ENCODE peak calls at places on chromosomes 5 and 9, in five cellular contexts. T, Z, E, M and D are unnamed samples.

GRCh38 chr5:151562019-151562707 is 29.0 kb downstream of the FAT2 start:
- DNase-seq in T (no peak), Z (no peak), E (no peak), M (no peak), D (peak; percentile 52)

GRCh38 chr5:156103116-156103860 is 223.7 kb upstream of the SGCD start:
- DNase-seq in T (no peak), Z (no peak), E (no peak), M (no peak), D (no peak)

GRCh38 chr5:154159343-154159742 is 31.2 kb upstream of the GALNT10 start:
- DNase-seq in T (peak; percentile 15), Z (no peak), E (no peak), M (no peak), D (peak; percentile 5)

GRCh38 chr9:113456235-113456634 is 7.3 kb upstream of the RGS3 start:
- DNase-seq in T (no peak), Z (no peak), E (no peak), M (no peak), D (no peak)

GRCh38 chr5:84255318-84255717 is 129.4 kb downstream of the EDIL3 start:
- DNase-seq in T (peak; percentile 31), Z (no peak), E (no peak), M (no peak), D (no peak)

GRCh38 chr9:111632695-111633388 is 1.7 kb downstream of the DNAJC25 start:
- DNase-seq in T (no peak), Z (no peak), E (no peak), M (no peak), D (no peak)

GRCh38 chr5:137370096-137370495 is 129.0 kb downstream of the SPOCK1 start:
- DNase-seq in T (no peak), Z (no peak), E (no peak), M (no peak), D (no peak)

GRCh38 chr5:180072256-180072548 is 643 bp upstream of the RNF130 start:
- DNase-seq in T (no peak), Z (no peak), E (no peak), M (no peak), D (no peak)

GRCh38 chr5:117623042-117623815 is 1048.6 kb upstream of the SEMA6A start:
- DNase-seq in T (peak; percentile 5), Z (no peak), E (no peak), M (no peak), D (no peak)

GRCh38 chr5:67095346-67095871 is 101.2 kb downstream of the CD180 start:
- DNase-seq in T (peak; percentile 35), Z (no peak), E (no peak), M (peak; percentile 18), D (no peak)

GRCh38 chr9:80699551-80699998 is 989.8 kb downstream of the TLE1 start:
- DNase-seq in T (peak; percentile 99), Z (no peak), E (no peak), M (no peak), D (no peak)

GRCh38 chr5:6401410-6401809 is 23.1 kb upstream of the MED10 start:
- DNase-seq in T (peak; percentile 37), Z (no peak), E (no peak), M (no peak), D (peak; percentile 13)

GRCh38 chr5:135186662-135187522 is 152.9 kb upstream of the PITX1 start:
- DNase-seq in T (peak; percentile 28), Z (no peak), E (no peak), M (no peak), D (peak; percentile 59)

GRCh38 chr5:106956901-106957300 is 713.8 kb downstream of the EFNA5 start:
- DNase-seq in T (no peak), Z (no peak), E (no peak), M (no peak), D (no peak)

GRCh38 chr5:132026516-132027008 is 15.1 kb upstream of the ACSL6 start:
- DNase-seq in T (no peak), Z (no peak), E (peak; percentile 45), M (no peak), D (no peak)

GRCh38 chr5:95130951-95131350 is 153.9 kb downstream of the MCTP1 start:
- DNase-seq in T (peak; percentile 14), Z (no peak), E (no peak), M (no peak), D (no peak)

GRCh38 chr9:126709241-126709640 is 95.5 kb downstream of the LMX1B start:
- DNase-seq in T (no peak), Z (no peak), E (no peak), M (peak; percentile 11), D (no peak)

GRCh38 chr5:56026863-56027300 is 32.1 kb upstream of the IL6ST start:
- DNase-seq in T (peak; percentile 80), Z (no peak), E (no peak), M (no peak), D (no peak)

GRCh38 chr5:139638736-139639618 is 9.2 kb upstream of the CXXC5 start:
- DNase-seq in T (no peak), Z (no peak), E (no peak), M (no peak), D (peak; percentile 53)

GRCh38 chr5:156934450-156935211 is 28.4 kb downstream of the TIMD4 start:
- DNase-seq in T (no peak), Z (no peak), E (peak; percentile 44), M (peak; percentile 42), D (peak; percentile 75)

GRCh38 chr5:143698534-143698933 is 113.4 kb upstream of the HMHB1 start:
- DNase-seq in T (no peak), Z (no peak), E (no peak), M (no peak), D (no peak)

GRCh38 chr9:16884952-16885513 is 14.6 kb upstream of the BNC2 start:
- DNase-seq in T (no peak), Z (no peak), E (no peak), M (no peak), D (no peak)

GRCh38 chr9:33288828-33289483 is 1.4 kb upstream of the NFX1 start:
- DNase-seq in T (no peak), Z (no peak), E (no peak), M (no peak), D (no peak)

GRCh38 chr5:123670981-123671557 is 159.1 kb downstream of the CSNK1G3 start:
- DNase-seq in T (peak; percentile 23), Z (peak; percentile 55), E (peak; percentile 40), M (peak; percentile 53), D (peak; percentile 73)

GRCh38 chr9:134492281-134492691 is 149.3 kb upstream of the COL5A1 start:
- DNase-seq in T (no peak), Z (peak; percentile 12), E (no peak), M (no peak), D (no peak)

GRCh38 chr5:151012857-151013256 is 7.5 kb upstream of the GPX3 start:
- DNase-seq in T (no peak), Z (no peak), E (no peak), M (no peak), D (no peak)

GRCh38 chr5:87246046-87246445 is 21.6 kb upstream of the RASA1 start:
- DNase-seq in T (no peak), Z (no peak), E (no peak), M (no peak), D (no peak)

GRCh38 chr9:88259041-88259440 is 120.8 kb upstream of the SPATA31C2 start:
- DNase-seq in T (no peak), Z (no peak), E (no peak), M (no peak), D (no peak)